ENCODE peak calls at places on chromosomes 6 and 20, in nine cellular contexts. I is right cardiac atrium; L is heart right ventricle; G is heart left ventricle; F is tibial artery; W is CD4-positive, CD25-positive, alpha-beta regulatory T cell; B is H1; K is mucosa of descending colon; M is transverse colon. Z is an unnamed sample. For H3K9me3, the result is how much of the 10 kb centered on the place peaks cover.

GRCh38 chr6:10276106-10276505 is 138.8 kb downstream of the TFAP2A start:
- DNase-seq in I (no peak), F (no peak), M (no peak), G (no peak), B (no peak), K (no peak), W (no peak), L (no peak), Z (no peak)

GRCh38 chr6:163554663-163555062 is 140.1 kb downstream of the QKI start:
- DNase-seq in B (no peak), G (no peak), F (peak), W (peak), I (peak), L (no peak), K (peak), M (peak), Z (peak)

GRCh38 chr6:38064431-38064830 is 244.9 kb downstream of the ZFAND3 start:
- DNase-seq in B (no peak), W (no peak), K (no peak), M (no peak), L (no peak), G (no peak), F (no peak), I (no peak), Z (no peak)

GRCh38 chr20:1555952-1556351 is 1.6 kb downstream of the SIRPD start:
- DNase-seq in F (no peak), B (no peak), I (no peak), K (no peak), M (no peak), W (peak), L (no peak), G (no peak), Z (no peak)

GRCh38 chr20:59794555-59794954 is 138.9 kb downstream of the SYCP2 start:
- DNase-seq in K (no peak), L (no peak), M (no peak), F (no peak), G (no peak), B (no peak), I (no peak), W (no peak), Z (no peak)

GRCh38 chr6:47897233-47897632 is 115.4 kb downstream of the OPN5 start:
- DNase-seq in I (no peak), B (no peak), W (no peak), M (no peak), K (no peak), F (no peak), L (no peak), G (no peak), Z (no peak)

GRCh38 chr20:2005359-2005758 is 11.5 kb upstream of the PDYN start:
- DNase-seq in K (no peak), L (no peak), G (no peak), F (no peak), W (no peak), M (no peak), B (no peak), I (no peak), Z (no peak)

GRCh38 chr6:11392778-11393507 is 144.6 kb upstream of the TMEM170B start:
- DNase-seq in L (no peak), K (peak), G (no peak), F (no peak), I (no peak), W (no peak), M (peak), B (no peak), Z (peak)

GRCh38 chr6:79797912-79798311 is 149.4 kb downstream of the ELOVL4 start:
- DNase-seq in M (no peak), B (no peak), I (no peak), F (no peak), L (no peak), W (no peak), G (no peak), K (no peak), Z (no peak)

GRCh38 chr6:166387642-166388325 is 5.0 kb upstream of the MPC1 start:
- DNase-seq in K (no peak), M (no peak), I (no peak), G (no peak), B (no peak), L (no peak), F (no peak), W (no peak), Z (no peak)

GRCh38 chr6:42369568-42369967 is 82.2 kb downstream of the TRERF1 start:
- DNase-seq in I (no peak), F (no peak), G (no peak), W (peak), L (no peak), K (no peak), M (peak), B (no peak), Z (no peak)

GRCh38 chr20:57205625-57206219 is 60.7 kb downstream of the BMP7 start:
- DNase-seq in K (no peak), G (no peak), F (no peak), L (no peak), B (no peak), I (no peak), W (no peak), M (no peak), Z (peak)

GRCh38 chr6:13466304-13467215 is 20.8 kb downstream of the GFOD1 start:
- DNase-seq in I (no peak), K (no peak), B (no peak), W (no peak), M (no peak), G (no peak), F (no peak), L (no peak), Z (no peak)

GRCh38 chr20:18719426-18719825 is 94.2 kb upstream of the SCP2D1 start:
- DNase-seq in W (no peak), I (no peak), K (no peak), M (no peak), G (no peak), F (no peak), L (no peak), B (no peak), Z (no peak)

GRCh38 chr20:57857969-57858368 is 148.2 kb upstream of the PMEPA1 start:
- DNase-seq in F (no peak), I (no peak), M (no peak), L (no peak), K (no peak), G (no peak), B (no peak), W (no peak), Z (no peak)

GRCh38 chr6:156627524-156627923 is 149.7 kb upstream of the ARID1B start:
- DNase-seq in I (no peak), F (no peak), B (no peak), K (no peak), M (no peak), W (no peak), G (no peak), L (no peak), Z (no peak)

GRCh38 chr20:50218987-50219435 is 28.4 kb downstream of the CEBPB start:
- DNase-seq in G (no peak), K (no peak), I (no peak), M (no peak), W (no peak), F (no peak), L (no peak), B (no peak), Z (no peak)

GRCh38 chr6:8707956-8708772 is 272.8 kb upstream of the SLC35B3 start:
- DNase-seq in W (no peak), I (no peak), B (no peak), M (peak), F (no peak), K (peak), G (no peak), L (no peak), Z (peak)

GRCh38 chr20:25178563-25179438 is 16.7 kb upstream of the ENTPD6 start:
- DNase-seq in K (no peak), I (no peak), W (peak), B (no peak), L (no peak), G (no peak), F (peak), M (no peak), Z (peak)

GRCh38 chr6:63441266-63441956 is 121.6 kb upstream of the LGSN start:
- DNase-seq in M (no peak), L (no peak), I (no peak), B (no peak), G (no peak), K (no peak), F (no peak), W (peak), Z (no peak)

GRCh38 chr20:60228255-60228654 is 270.0 kb downstream of the CDH26 start:
- DNase-seq in B (no peak), L (no peak), K (no peak), G (no peak), M (no peak), F (no peak), I (no peak), W (no peak), Z (no peak)

GRCh38 chr6:17281100-17281496 is at the start of gene RBM24:
- DNase-seq in G (peak), I (peak), K (peak), B (no peak), F (peak), L (peak), M (peak), W (peak), Z (peak)

GRCh38 chr6:17169291-17169690 is 67.4 kb downstream of the STMND1 start:
- DNase-seq in I (no peak), B (no peak), F (no peak), M (no peak), G (no peak), K (no peak), W (no peak), L (no peak), Z (no peak)

GRCh38 chr6:1797801-1798200 is 188.1 kb downstream of the FOXC1 start:
- DNase-seq in I (no peak), K (no peak), F (no peak), W (no peak), M (no peak), B (no peak), L (no peak), G (no peak), Z (no peak)

GRCh38 chr6:122494665-122495272 is 23.2 kb upstream of the SERINC1 start:
- DNase-seq in F (no peak), B (no peak), K (peak), G (no peak), W (no peak), I (no peak), L (no peak), M (peak), Z (no peak)

GRCh38 chr6:84882768-84883766 is 118.7 kb upstream of the TBX18 start:
- DNase-seq in G (no peak), K (no peak), W (no peak), L (no peak), B (no peak), F (no peak), I (no peak), M (no peak), Z (no peak)

GRCh38 chr6:170081556-170081955 is 209.3 kb downstream of the DLL1 start:
- DNase-seq in L (no peak), I (no peak), K (no peak), F (no peak), W (no peak), G (peak), M (peak), B (no peak), Z (no peak)

GRCh38 chr20:26134606-26135005 is 438.0 kb upstream of the ZNF337 start:
- DNase-seq in B (no peak), L (no peak), M (no peak), W (no peak), I (no peak), K (no peak), G (no peak), F (no peak), Z (no peak)

GRCh38 chr6:46044876-46045617 is 29.4 kb upstream of the CLIC5 start:
- DNase-seq in L (peak), B (no peak), K (no peak), I (peak), M (no peak), W (no peak), F (peak), G (peak), Z (peak)

GRCh38 chr6:28768187-28768913 is 155.4 kb downstream of the TRIM27 start:
- DNase-seq in B (no peak), M (no peak), F (no peak), G (no peak), L (no peak), W (no peak), K (no peak), I (no peak), Z (no peak)

GRCh38 chr6:88619951-88620350 is 343.5 kb downstream of the RNGTT start:
- DNase-seq in F (no peak), K (no peak), M (no peak), I (no peak), G (no peak), W (no peak), L (no peak), B (no peak), Z (no peak)

GRCh38 chr6:44237021-44237812 is 9.7 kb upstream of the HSP90AB1 start:
- DNase-seq in G (peak), K (peak), B (no peak), L (peak), F (peak), I (peak), W (peak), M (peak), Z (peak)

GRCh38 chr20:47784599-47785320 is 521 bp downstream of the SULF2 start:
- DNase-seq in M (peak), I (peak), L (peak), B (no peak), G (peak), F (no peak), K (peak), W (no peak), Z (peak)
- H3K4me3 ChIP-seq in M (peak), I (peak), L (peak), B (peak), G (peak), F (peak), K (peak), W (no peak), Z (peak)

DNA sequence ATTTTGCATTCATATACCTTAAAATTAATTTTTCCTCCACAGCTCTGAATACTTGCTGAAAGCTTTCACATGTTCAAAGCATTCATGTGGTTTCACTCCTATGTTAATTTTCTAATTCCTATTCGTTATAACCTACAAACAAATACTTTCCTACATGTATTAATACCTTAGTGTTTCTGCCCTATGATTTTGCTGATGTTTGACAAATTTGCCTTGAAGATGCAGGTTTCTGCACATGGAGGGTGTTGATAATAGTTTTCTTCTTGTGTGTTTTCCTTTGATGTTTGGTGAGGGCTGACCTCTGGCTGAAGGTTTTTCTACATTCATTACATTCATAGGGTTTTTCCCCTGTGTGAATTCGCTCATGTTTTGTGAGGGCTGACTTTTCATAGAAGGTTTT is 49.3 kb upstream of the ELMO2 start:
- DNase-seq in I (no peak), L (no peak), W (no peak), F (no peak), M (no peak), G (no peak), K (no peak), B (no peak), Z (no peak)
- H3K9me3 ChIP-seq in I (under half), L (under half), W (under half), F (under half), M (under half), G (under half), K (under half), B (under half), Z (under half)

GRCh38 chr6:7671076-7671475 is 54.8 kb upstream of the BMP6 start:
- DNase-seq in K (no peak), L (no peak), W (no peak), F (no peak), M (no peak), B (no peak), I (no peak), G (no peak), Z (no peak)
- H3K4me3 ChIP-seq in K (no peak), L (no peak), W (no peak), F (no peak), M (no peak), B (no peak), I (no peak), G (no peak), Z (no peak)

GRCh38 chr6:95593025-95593424 is 15.7 kb downstream of the MANEA start:
- DNase-seq in L (no peak), K (no peak), F (no peak), B (no peak), I (no peak), W (no peak), G (no peak), M (no peak), Z (no peak)

GRCh38 chr6:95589826-95590570 is 12.7 kb downstream of the MANEA start:
- DNase-seq in M (no peak), L (no peak), K (no peak), B (no peak), F (no peak), W (no peak), I (no peak), G (no peak), Z (no peak)

GRCh38 chr6:95589067-95589466 is 11.7 kb downstream of the MANEA start:
- DNase-seq in K (no peak), G (no peak), L (no peak), W (no peak), F (no peak), I (no peak), M (no peak), B (no peak), Z (no peak)

GRCh38 chr6:95587989-95588388 is 10.7 kb downstream of the MANEA start:
- DNase-seq in L (no peak), K (no peak), G (no peak), I (no peak), B (no peak), F (no peak), M (no peak), W (no peak), Z (no peak)
- H3K9me3 ChIP-seq in L (under half), K (under half), G (under half), I (under half), B (under half), F (under half), M (under half), W (under half), Z (under half)

Z was measured in hepatocyte.